ENCODE peak calls at places on chromosome 7, in nine cellular contexts. One of them, this sample, is unnamed.

GRCh38 chr7:139960158-139960557 is 102.6 kb downstream of the PARP12 start:
- DNase-seq in PC-3: peak; percentile 49
- DNase-seq in breast epithelium: no peak
- DNase-seq in CD4-positive, alpha-beta T cell: no peak
- DNase-seq in AG10803: peak; percentile 20
- DNase-seq in AG09309: no peak
- DNase-seq in heart right ventricle: no peak
- DNase-seq in OCI-LY7: no peak
- DNase-seq in endodermal cell: no peak
- DNase-seq in this sample: peak; percentile 20

GRCh38 chr7:105691029-105691691 is 109.9 kb upstream of the EFCAB10 start:
- DNase-seq in PC-3: peak; percentile 35
- DNase-seq in breast epithelium: no peak
- DNase-seq in CD4-positive, alpha-beta T cell: peak; percentile 40
- DNase-seq in AG10803: peak; percentile 21
- DNase-seq in AG09309: no peak
- DNase-seq in heart right ventricle: peak; percentile 24
- DNase-seq in OCI-LY7: no peak
- DNase-seq in endodermal cell: peak; percentile 72
- DNase-seq in this sample: no peak

GRCh38 chr7:9091282-9091681 is 657.9 kb downstream of the NXPH1 start:
- DNase-seq in PC-3: peak; percentile 40
- DNase-seq in breast epithelium: no peak
- DNase-seq in CD4-positive, alpha-beta T cell: no peak
- DNase-seq in AG10803: no peak
- DNase-seq in AG09309: no peak
- DNase-seq in heart right ventricle: no peak
- DNase-seq in OCI-LY7: peak; percentile 14
- DNase-seq in endodermal cell: no peak
- DNase-seq in this sample: peak; percentile 53

GRCh38 chr7:137609500-137609899 is 237.3 kb downstream of the DGKI start:
- DNase-seq in PC-3: no peak
- DNase-seq in breast epithelium: no peak
- DNase-seq in CD4-positive, alpha-beta T cell: no peak
- DNase-seq in AG10803: peak; percentile 24
- DNase-seq in AG09309: no peak
- DNase-seq in heart right ventricle: no peak
- DNase-seq in OCI-LY7: no peak
- DNase-seq in endodermal cell: no peak
- DNase-seq in this sample: no peak

GRCh38 chr7:33186187-33186586 is 56.8 kb downstream of the BBS9 start:
- DNase-seq in PC-3: peak; percentile 26
- DNase-seq in breast epithelium: no peak
- DNase-seq in CD4-positive, alpha-beta T cell: no peak
- DNase-seq in AG10803: peak; percentile 45
- DNase-seq in AG09309: no peak
- DNase-seq in heart right ventricle: no peak
- DNase-seq in OCI-LY7: no peak
- DNase-seq in endodermal cell: peak; percentile 55
- DNase-seq in this sample: no peak

GRCh38 chr7:102319671-102320070 is 33.0 kb downstream of the SH2B2 start:
- DNase-seq in PC-3: no peak
- DNase-seq in breast epithelium: no peak
- DNase-seq in CD4-positive, alpha-beta T cell: no peak
- DNase-seq in AG10803: no peak
- DNase-seq in AG09309: no peak
- DNase-seq in heart right ventricle: no peak
- DNase-seq in OCI-LY7: no peak
- DNase-seq in endodermal cell: no peak
- DNase-seq in this sample: no peak

GRCh38 chr7:130921391-130922180 is 187.6 kb upstream of the KLF14 start:
- DNase-seq in PC-3: no peak
- DNase-seq in breast epithelium: no peak
- DNase-seq in CD4-positive, alpha-beta T cell: no peak
- DNase-seq in AG10803: peak; percentile 85
- DNase-seq in AG09309: peak; percentile 71
- DNase-seq in heart right ventricle: peak; percentile 71
- DNase-seq in OCI-LY7: no peak
- DNase-seq in endodermal cell: no peak
- DNase-seq in this sample: no peak

GRCh38 chr7:28078036-28078901 is 102.3 kb downstream of the JAZF1 start:
- DNase-seq in PC-3: peak; percentile 65
- DNase-seq in breast epithelium: no peak
- DNase-seq in CD4-positive, alpha-beta T cell: peak; percentile 36
- DNase-seq in AG10803: peak; percentile 66
- DNase-seq in AG09309: no peak
- DNase-seq in heart right ventricle: no peak
- DNase-seq in OCI-LY7: peak; percentile 56
- DNase-seq in endodermal cell: no peak
- DNase-seq in this sample: peak; percentile 55

GRCh38 chr7:28407643-28408042 is 4.7 kb upstream of the CREB5 start:
- DNase-seq in PC-3: peak; percentile 14
- DNase-seq in breast epithelium: no peak
- DNase-seq in CD4-positive, alpha-beta T cell: no peak
- DNase-seq in AG10803: peak; percentile 41
- DNase-seq in AG09309: peak; percentile 61
- DNase-seq in heart right ventricle: no peak
- DNase-seq in OCI-LY7: no peak
- DNase-seq in endodermal cell: no peak
- DNase-seq in this sample: peak; percentile 53

GRCh38 chr7:149690688-149691446 is 82.5 kb downstream of the ZNF467 start:
- DNase-seq in PC-3: peak; percentile 54
- DNase-seq in breast epithelium: no peak
- DNase-seq in CD4-positive, alpha-beta T cell: no peak
- DNase-seq in AG10803: peak; percentile 90
- DNase-seq in AG09309: peak; percentile 67
- DNase-seq in heart right ventricle: peak; percentile 38
- DNase-seq in OCI-LY7: no peak
- DNase-seq in endodermal cell: peak; percentile 95
- DNase-seq in this sample: peak; percentile 91

GRCh38 chr7:47438411-47439029 is 143.4 kb downstream of the TNS3 start:
- DNase-seq in PC-3: no peak
- DNase-seq in breast epithelium: no peak
- DNase-seq in CD4-positive, alpha-beta T cell: no peak
- DNase-seq in AG10803: no peak
- DNase-seq in AG09309: no peak
- DNase-seq in heart right ventricle: no peak
- DNase-seq in OCI-LY7: no peak
- DNase-seq in endodermal cell: peak; percentile 72
- DNase-seq in this sample: no peak

DNA sequence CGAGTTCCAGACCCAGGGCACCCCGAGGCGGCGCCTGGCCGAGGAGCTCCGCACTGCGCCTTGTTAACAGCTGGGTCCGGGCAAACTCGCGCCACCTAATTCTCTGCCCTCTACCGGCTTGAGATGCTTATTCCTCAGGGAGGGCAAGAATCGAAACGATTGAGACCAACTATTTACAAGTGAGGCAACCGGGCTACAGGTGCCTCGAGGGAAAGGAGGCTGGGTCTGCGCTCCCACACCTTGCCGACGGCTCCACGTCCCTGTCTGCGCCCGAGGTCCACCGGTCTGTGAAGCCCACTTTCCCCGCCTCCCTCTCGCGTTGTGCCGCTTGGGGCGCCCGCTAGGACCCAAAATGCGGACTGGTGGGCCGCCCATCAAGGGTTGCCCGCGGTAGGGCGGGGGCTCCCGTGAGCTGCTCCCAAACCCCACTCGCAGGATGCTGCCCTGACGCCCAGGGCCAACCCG is 527 bp downstream of the AKR1B1 start:
- DNase-seq in PC-3: no peak
- DNase-seq in breast epithelium: no peak
- DNase-seq in CD4-positive, alpha-beta T cell: peak; percentile 38
- DNase-seq in AG10803: peak; percentile 42
- DNase-seq in AG09309: no peak
- DNase-seq in heart right ventricle: peak; percentile 42
- DNase-seq in OCI-LY7: peak; percentile 82
- DNase-seq in endodermal cell: peak; percentile 89
- DNase-seq in this sample: peak; percentile 63
- TF ChIP-seq CTCF in PC-3: no peak
- TF ChIP-seq CTCF in breast epithelium: peak; percentile 19
- TF ChIP-seq CTCF in CD4-positive, alpha-beta T cell: no peak
- TF ChIP-seq CTCF in AG10803: peak; percentile 43
- TF ChIP-seq CTCF in AG09309: peak; percentile 41
- TF ChIP-seq CTCF in heart right ventricle: no peak
- TF ChIP-seq CTCF in OCI-LY7: peak; percentile 71
- TF ChIP-seq CTCF in endodermal cell: peak; percentile 58
- TF ChIP-seq CTCF in this sample: peak; percentile 6

DNA sequence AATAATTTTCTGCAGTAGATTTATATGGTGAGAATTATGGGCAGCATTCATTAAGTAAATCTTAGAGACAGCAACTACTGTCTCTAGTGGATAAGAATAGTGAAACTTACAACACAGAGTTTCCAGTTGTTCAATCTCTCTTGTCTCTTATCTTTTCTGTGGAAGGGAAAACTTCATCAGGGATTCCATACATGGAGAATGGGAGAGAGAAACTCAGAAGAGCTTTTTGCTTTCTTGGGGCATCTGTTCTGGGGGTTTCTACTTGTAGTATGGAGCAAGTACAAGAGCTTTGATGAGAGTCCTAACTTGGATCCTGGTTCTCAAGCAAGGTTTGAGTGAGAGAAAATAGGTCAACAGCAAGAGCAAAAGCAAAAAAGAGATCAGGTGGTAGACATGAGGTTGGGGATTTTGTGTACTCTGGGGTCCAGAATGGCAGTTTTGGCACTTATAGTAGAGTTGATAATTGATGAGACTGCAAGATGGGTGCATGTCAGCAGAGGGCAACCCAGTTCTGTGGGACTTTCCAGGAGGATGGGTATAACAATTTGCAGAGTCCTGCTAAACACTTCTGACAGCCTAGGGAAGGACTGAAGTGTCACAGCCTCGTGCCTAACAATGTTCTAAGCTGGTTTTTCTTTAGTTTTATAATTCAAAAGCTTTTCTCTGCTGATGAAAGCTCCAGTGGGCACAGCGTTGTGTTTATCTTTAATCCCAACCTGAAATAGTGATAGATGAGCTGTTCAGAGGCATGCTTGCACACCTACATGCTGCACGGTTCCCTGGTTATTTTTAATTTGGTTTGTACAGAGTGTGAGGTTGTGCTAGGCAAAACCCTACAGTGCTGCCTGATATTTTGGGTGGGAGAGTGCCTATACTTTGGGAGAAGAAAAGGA is 32.0 kb upstream of the STRIP2 start:
- DNase-seq in PC-3: peak; percentile 45
- DNase-seq in breast epithelium: no peak
- DNase-seq in CD4-positive, alpha-beta T cell: no peak
- DNase-seq in AG10803: no peak
- DNase-seq in AG09309: no peak
- DNase-seq in heart right ventricle: no peak
- DNase-seq in OCI-LY7: peak; percentile 25
- DNase-seq in endodermal cell: peak; percentile 55
- DNase-seq in this sample: peak; percentile 30
- TF ChIP-seq CTCF in PC-3: peak; percentile 59
- TF ChIP-seq CTCF in breast epithelium: no peak
- TF ChIP-seq CTCF in CD4-positive, alpha-beta T cell: no peak
- TF ChIP-seq CTCF in AG10803: no peak
- TF ChIP-seq CTCF in AG09309: peak; percentile 14
- TF ChIP-seq CTCF in heart right ventricle: peak; percentile 20
- TF ChIP-seq CTCF in OCI-LY7: peak; percentile 52
- TF ChIP-seq CTCF in endodermal cell: peak; percentile 23
- TF ChIP-seq CTCF in this sample: peak; percentile 26

GRCh38 chr7:100546129-100546867 is 7.3 kb downstream of the AGFG2 start:
- DNase-seq in PC-3: peak; percentile 45
- DNase-seq in breast epithelium: no peak
- DNase-seq in CD4-positive, alpha-beta T cell: no peak
- DNase-seq in AG10803: no peak
- DNase-seq in AG09309: no peak
- DNase-seq in heart right ventricle: no peak
- DNase-seq in OCI-LY7: no peak
- DNase-seq in endodermal cell: no peak
- DNase-seq in this sample: no peak

GRCh38 chr7:100544949-100545635 is 6.1 kb downstream of the AGFG2 start:
- DNase-seq in PC-3: peak; percentile 51
- DNase-seq in breast epithelium: no peak
- DNase-seq in CD4-positive, alpha-beta T cell: no peak
- DNase-seq in AG10803: no peak
- DNase-seq in AG09309: no peak
- DNase-seq in heart right ventricle: no peak
- DNase-seq in OCI-LY7: no peak
- DNase-seq in endodermal cell: no peak
- DNase-seq in this sample: peak; percentile 71

GRCh38 chr7:100545636-100546128 is 6.7 kb downstream of the AGFG2 start:
- DNase-seq in PC-3: peak; percentile 91
- DNase-seq in breast epithelium: no peak
- DNase-seq in CD4-positive, alpha-beta T cell: no peak
- DNase-seq in AG10803: peak; percentile 74
- DNase-seq in AG09309: peak; percentile 17
- DNase-seq in heart right ventricle: peak; percentile 40
- DNase-seq in OCI-LY7: peak; percentile 50
- DNase-seq in endodermal cell: peak; percentile 85
- DNase-seq in this sample: peak; percentile 94

GRCh38 chr7:100546868-100547800 is 8.1 kb downstream of the AGFG2 start:
- DNase-seq in PC-3: no peak
- DNase-seq in breast epithelium: no peak
- DNase-seq in CD4-positive, alpha-beta T cell: no peak
- DNase-seq in AG10803: no peak
- DNase-seq in AG09309: no peak
- DNase-seq in heart right ventricle: no peak
- DNase-seq in OCI-LY7: no peak
- DNase-seq in endodermal cell: no peak
- DNase-seq in this sample: no peak

GRCh38 chr7:100547872-100548271 is 8.9 kb downstream of the AGFG2 start:
- DNase-seq in PC-3: no peak
- DNase-seq in breast epithelium: no peak
- DNase-seq in CD4-positive, alpha-beta T cell: no peak
- DNase-seq in AG10803: no peak
- DNase-seq in AG09309: no peak
- DNase-seq in heart right ventricle: peak; percentile 62
- DNase-seq in OCI-LY7: peak; percentile 49
- DNase-seq in endodermal cell: no peak
- DNase-seq in this sample: no peak
- TF ChIP-seq CTCF in PC-3: no peak
- TF ChIP-seq CTCF in breast epithelium: no peak
- TF ChIP-seq CTCF in CD4-positive, alpha-beta T cell: no peak
- TF ChIP-seq CTCF in AG10803: no peak
- TF ChIP-seq CTCF in AG09309: no peak
- TF ChIP-seq CTCF in heart right ventricle: no peak
- TF ChIP-seq CTCF in OCI-LY7: no peak
- TF ChIP-seq CTCF in endodermal cell: peak; percentile 28
- TF ChIP-seq CTCF in this sample: no peak

DNA sequence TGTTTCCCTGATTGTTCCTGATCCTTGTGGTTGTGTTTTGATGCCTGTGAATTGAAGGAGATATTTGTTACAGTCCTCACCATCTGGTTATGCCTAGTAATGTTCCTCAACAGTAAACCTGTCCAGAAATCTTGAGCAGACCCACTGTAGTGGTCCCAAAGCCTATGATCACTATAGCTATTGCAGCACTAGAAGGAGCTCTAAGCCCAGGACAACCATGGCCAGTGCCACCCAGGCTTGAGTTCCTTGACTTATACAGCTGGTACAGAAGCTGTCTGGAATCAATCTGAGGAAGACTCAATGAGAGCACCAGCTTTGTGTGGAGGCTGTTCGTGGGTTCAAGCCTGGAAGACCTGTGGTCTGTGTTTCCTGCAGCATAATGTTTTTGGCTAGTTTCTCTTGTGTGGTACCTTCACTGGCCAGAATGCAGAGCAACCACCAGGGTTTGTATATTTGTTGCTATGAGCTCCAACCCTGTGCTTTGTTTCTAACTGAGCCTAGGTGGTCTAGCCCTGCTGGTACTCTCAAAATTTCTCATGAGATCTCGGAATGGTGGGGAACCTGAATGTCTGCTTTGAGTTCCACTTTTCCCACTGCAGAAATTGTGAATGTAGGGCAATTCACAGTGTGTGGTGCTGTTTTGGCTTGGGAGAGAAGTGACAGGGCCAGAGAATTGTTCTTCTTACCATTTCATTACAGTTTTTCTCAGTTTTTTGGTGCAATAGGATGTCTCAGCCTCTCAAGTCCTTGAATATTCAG is 355.2 kb downstream of the SUGCT start:
- DNase-seq in PC-3: peak; percentile 3
- DNase-seq in breast epithelium: no peak
- DNase-seq in CD4-positive, alpha-beta T cell: no peak
- DNase-seq in AG10803: no peak
- DNase-seq in AG09309: no peak
- DNase-seq in heart right ventricle: no peak
- DNase-seq in OCI-LY7: no peak
- DNase-seq in endodermal cell: no peak
- DNase-seq in this sample: no peak
- TF ChIP-seq CTCF in PC-3: no peak
- TF ChIP-seq CTCF in breast epithelium: no peak
- TF ChIP-seq CTCF in CD4-positive, alpha-beta T cell: no peak
- TF ChIP-seq CTCF in AG10803: no peak
- TF ChIP-seq CTCF in AG09309: no peak
- TF ChIP-seq CTCF in heart right ventricle: no peak
- TF ChIP-seq CTCF in OCI-LY7: no peak
- TF ChIP-seq CTCF in endodermal cell: peak; percentile 35
- TF ChIP-seq CTCF in this sample: no peak

This sample was measured in MCF 10A.